ENCODE peak calls at places on chromosomes 7 and 10, in seven cellular contexts. R, X, W, K, Q, U and Z are unnamed samples.
A peak's percentile ranks its signal among the peaks of the same experiment; 100 is the strongest.

GRCh38 chr7:34550996-34551395 is 107.0 kb upstream of the NPSR1 start:
- DNase-seq in Q (no peak), R (no peak), K (no peak), W (no peak), X (no peak), U (no peak), Z (no peak)

GRCh38 chr10:129949411-129950335 is 14.4 kb downstream of the EBF3 start:
- DNase-seq in Q (peak; percentile 21), R (no peak), W (no peak), U (peak; percentile 21), X (peak; percentile 68), K (no peak), Z (no peak)

GRCh38 chr10:122279725-122280141 is 8.6 kb downstream of the BTBD16 start:
- DNase-seq in Q (peak; percentile 34), W (peak; percentile 70), R (peak; percentile 70), U (peak; percentile 55), X (no peak), K (peak; percentile 51), Z (no peak)

GRCh38 chr7:106170216-106170615 is 58.1 kb upstream of the SYPL1 start:
- DNase-seq in X (no peak), K (no peak), Q (no peak), U (no peak), R (no peak), W (no peak), Z (no peak)

GRCh38 chr7:36605261-36605660 is 119.0 kb downstream of the AOAH start:
- DNase-seq in W (no peak), K (peak; percentile 56), Q (no peak), X (no peak), U (no peak), R (no peak), Z (no peak)

GRCh38 chr7:44308741-44309270 is 16.6 kb downstream of the CAMK2B start:
- DNase-seq in X (no peak), U (no peak), K (no peak), R (no peak), Q (peak; percentile 22), W (no peak), Z (no peak)

GRCh38 chr7:32890553-32891045 is 961 bp downstream of the KBTBD2 start:
- DNase-seq in Q (no peak), U (no peak), K (peak; percentile 48), X (no peak), W (peak; percentile 31), R (peak; percentile 62), Z (peak; percentile 53)

GRCh38 chr7:91824201-91824600 is 56.3 kb downstream of the MTERF1 start:
- DNase-seq in U (no peak), R (no peak), K (no peak), Q (no peak), X (no peak), W (no peak), Z (no peak)

GRCh38 chr10:34137955-34138354 is 677.1 kb downstream of the PARD3 start:
- DNase-seq in K (no peak), R (no peak), U (no peak), X (no peak), W (no peak), Q (no peak), Z (no peak)

GRCh38 chr7:31340603-31341002 is at the start of gene NEUROD6:
- DNase-seq in W (no peak), X (no peak), U (no peak), Q (no peak), K (no peak), R (no peak), Z (no peak)

GRCh38 chr7:122520961-122521555 is 177.9 kb downstream of the RNF133 start:
- DNase-seq in R (no peak), K (no peak), Q (no peak), W (no peak), X (no peak), U (no peak), Z (no peak)

GRCh38 chr7:122511268-122511667 is 187.6 kb downstream of the RNF133 start:
- DNase-seq in R (no peak), W (no peak), X (no peak), K (no peak), U (no peak), Q (no peak), Z (no peak)

GRCh38 chr7:122517576-122517975 is 181.3 kb downstream of the RNF133 start:
- DNase-seq in Q (no peak), X (no peak), U (no peak), R (no peak), K (no peak), W (no peak), Z (no peak)

GRCh38 chr7:122518488-122518887 is 180.4 kb downstream of the RNF133 start:
- DNase-seq in U (no peak), W (no peak), X (no peak), Q (no peak), K (no peak), R (no peak), Z (no peak)

GRCh38 chr7:122515404-122515803 is 183.5 kb downstream of the RNF133 start:
- DNase-seq in U (no peak), R (no peak), X (no peak), W (no peak), K (no peak), Q (no peak), Z (no peak)
- H3K27ac ChIP-seq in U (no peak overlapping the region), R (no peak overlapping the region), X (no peak overlapping the region), W (no peak overlapping the region), K (no peak overlapping the region), Q (no peak overlapping the region), Z (no peak overlapping the region)

GRCh38 chr7:116792813-116793212 is 69.6 kb upstream of the CAPZA2 start:
- DNase-seq in W (no peak), K (no peak), Q (no peak), U (no peak), X (no peak), R (no peak), Z (no peak)
- H3K27ac ChIP-seq in W (no peak overlapping the region), K (no peak overlapping the region), Q (no peak overlapping the region), U (no peak overlapping the region), X (no peak overlapping the region), R (no peak overlapping the region), Z (no peak overlapping the region)

GRCh38 chr10:84340632-84341537 is 12.5 kb downstream of the CCSER2 start:
- DNase-seq in W (no peak), U (no peak), R (no peak), X (no peak), K (no peak), Q (no peak), Z (no peak)
- H3K27ac ChIP-seq in W (no peak overlapping the region), U (no peak overlapping the region), R (no peak overlapping the region), X (no peak overlapping the region), K (no peak overlapping the region), Q (no peak overlapping the region), Z (no peak overlapping the region)

DNA sequence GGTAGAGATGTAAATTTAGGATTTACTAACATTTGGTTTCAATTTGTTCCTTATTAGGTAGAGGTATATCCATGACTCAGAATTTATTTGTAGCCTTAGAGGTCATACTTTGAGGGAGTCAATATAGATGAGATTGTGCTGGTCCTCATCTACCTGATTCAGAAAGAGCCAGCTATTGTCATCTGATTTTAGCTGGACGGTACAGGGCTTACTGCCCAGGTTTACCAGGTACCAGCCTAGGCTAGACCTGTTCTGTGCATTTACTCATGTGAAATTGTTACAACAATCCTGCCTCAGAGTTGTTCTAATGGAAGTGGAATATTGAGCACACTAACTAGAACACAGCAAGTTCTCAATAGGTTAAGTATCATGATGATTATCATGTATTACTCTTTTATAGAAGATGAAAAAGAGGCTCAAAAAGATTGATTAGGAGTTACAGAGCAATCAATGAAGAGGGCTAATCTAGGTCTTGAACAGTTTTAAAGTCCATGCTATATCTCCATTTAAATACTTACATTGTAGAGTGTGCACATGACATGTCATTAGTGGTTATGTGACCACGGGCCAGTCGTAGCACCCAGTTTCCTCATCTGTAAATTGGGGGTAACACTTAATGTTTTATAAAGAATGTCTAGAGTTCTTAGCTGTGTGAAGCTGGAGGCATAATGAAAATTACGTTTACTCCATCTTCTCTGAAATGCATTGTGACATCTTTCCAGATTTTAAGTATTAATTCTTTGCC is 42.1 kb downstream of the TRIM24 start:
- DNase-seq in X (no peak), W (no peak), U (no peak), Q (no peak), K (no peak), R (no peak), Z (no peak)
- H3K27ac ChIP-seq in X (no peak overlapping the region), W (no peak overlapping the region), U (no peak overlapping the region), Q (no peak overlapping the region), K (no peak overlapping the region), R (no peak overlapping the region), Z (no peak overlapping the region)

GRCh38 chr7:155266440-155266839 is 31.2 kb upstream of the INSIG1 start:
- DNase-seq in U (no peak), X (no peak), Q (no peak), W (no peak), K (no peak), R (no peak), Z (no peak)
- H3K27ac ChIP-seq in U (no peak overlapping the region), X (no peak overlapping the region), Q (no peak overlapping the region), W (no peak overlapping the region), K (no peak overlapping the region), R (no peak overlapping the region), Z (no peak overlapping the region)

DNA sequence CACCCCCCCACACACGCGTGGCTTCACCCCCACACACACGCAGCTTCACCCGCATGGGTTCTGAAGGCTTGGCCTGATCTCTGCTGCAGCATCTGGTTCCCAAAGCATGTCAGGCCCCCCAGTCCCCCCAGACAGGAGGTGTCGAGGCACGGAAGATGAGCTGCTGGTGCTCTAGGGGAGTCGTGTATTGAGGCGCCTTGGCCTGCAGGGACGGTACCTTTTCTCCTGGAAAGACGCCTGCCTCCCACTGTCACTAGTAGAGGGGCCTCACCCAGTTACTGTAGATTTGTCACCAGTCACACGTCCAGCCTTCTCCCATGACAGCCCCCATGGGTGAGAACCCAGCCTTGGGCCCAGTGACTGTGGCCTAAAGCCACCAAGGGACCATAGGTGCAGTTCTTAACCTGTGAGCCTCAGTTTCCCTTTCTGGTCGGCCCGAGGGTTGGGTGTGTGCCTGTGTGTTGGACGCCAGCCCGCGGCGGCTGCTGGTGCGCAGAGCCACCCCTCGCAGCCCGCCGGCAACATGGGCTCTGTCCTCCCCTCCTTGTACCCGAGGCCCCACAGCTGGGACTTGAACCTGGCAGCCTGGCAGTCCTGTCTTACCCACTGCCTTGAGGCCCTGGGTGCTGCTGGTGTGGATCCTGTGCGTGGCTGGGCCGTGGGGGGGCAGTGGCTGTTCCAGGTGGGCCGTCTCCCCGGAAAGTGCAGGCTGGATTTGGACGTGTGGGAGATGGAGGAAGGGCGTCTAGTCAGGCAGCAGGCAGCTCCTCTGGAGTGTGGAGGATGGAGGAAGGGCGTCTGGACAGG is 81.7 kb downstream of the NKX6-2 start:
- DNase-seq in Q (no peak), X (no peak), W (no peak), U (no peak), R (no peak), K (no peak), Z (no peak)
- H3K27ac ChIP-seq in Q (no peak overlapping the region), X (no peak overlapping the region), W (no peak overlapping the region), U (no peak overlapping the region), R (no peak overlapping the region), K (no peak overlapping the region), Z (no peak overlapping the region)

GRCh38 chr7:116501425-116502167 is 2.1 kb downstream of the CAV2 start:
- DNase-seq in W (no peak), R (peak; percentile 67), U (no peak), Q (peak; percentile 60), K (peak; percentile 34), X (no peak), Z (no peak)
- H3K27ac ChIP-seq in W (peak overlapping the region; percentile 98), R (peak overlapping the region; percentile 47), U (no peak overlapping the region), Q (peak overlapping the region; percentile 94), K (no peak overlapping the region), X (peak overlapping the region; percentile 81), Z (peak overlapping the region; percentile 84)

GRCh38 chr10:79147306-79147705 is 78.5 kb downstream of the ZMIZ1 start:
- DNase-seq in X (no peak), W (no peak), K (no peak), Q (no peak), R (no peak), U (no peak), Z (no peak)
- H3K27ac ChIP-seq in X (peak overlapping the region; percentile 75), W (no peak overlapping the region), K (peak overlapping the region; percentile 99), Q (peak overlapping the region; percentile 91), R (no peak overlapping the region), U (no peak overlapping the region), Z (peak overlapping the region; percentile 71)

GRCh38 chr7:5603193-5604140 is 178.0 kb downstream of the RNF216 start:
- DNase-seq in Q (no peak), X (no peak), R (no peak), K (no peak), U (no peak), W (no peak), Z (no peak)
- H3K27ac ChIP-seq in Q (no peak overlapping the region), X (no peak overlapping the region), R (no peak overlapping the region), K (peak overlapping the region; percentile 99), U (no peak overlapping the region), W (no peak overlapping the region), Z (no peak overlapping the region)